ENCODE peak calls at places on chromosomes 4 and X, in six cellular contexts. W is EL; Q is HS-5; Y is activated CD4-positive, alpha-beta T cell treated with anti-CD3 and anti-CD28 coated beads for 48 hours; E is left colon; K is RWPE1. R is an unnamed sample.

GRCh38 chr4:80909938-80910337 is 120.6 kb upstream of the BMP3 start:
- DNase-seq in W (no peak), Q (no peak), Y (no peak), E (no peak), K (no peak), R (no peak)

GRCh38 chrX:74535211-74535621 is 79.2 kb downstream of the RLIM start:
- DNase-seq in W (peak), Q (no peak), Y (no peak), E (no peak), K (peak), R (peak)

GRCh38 chr4:141826260-141826659 is 189.9 kb downstream of the IL15 start:
- DNase-seq in W (no peak), Q (no peak), Y (no peak), E (no peak), K (no peak), R (peak)

GRCh38 chr4:11590132-11590531 is 161.4 kb upstream of the HS3ST1 start:
- DNase-seq in W (no peak), Q (no peak), Y (no peak), E (no peak), K (no peak), R (peak)

GRCh38 chr4:25320374-25321172 is 8.0 kb downstream of the ZCCHC4 start:
- DNase-seq in W (peak), Q (peak), Y (no peak), E (no peak), K (peak), R (peak)

GRCh38 chr4:145351162-145351561 is 130.5 kb upstream of the SMAD1 start:
- DNase-seq in W (no peak), Q (no peak), Y (no peak), E (no peak), K (no peak), R (no peak)

GRCh38 chrX:85244411-85245210 is 820 bp downstream of the ZNF711 start:
- DNase-seq in W (no peak), Q (no peak), Y (peak), E (peak), K (peak), R (peak)

GRCh38 chr4:176044589-176044951 is 21.1 kb upstream of the WDR17 start:
- DNase-seq in W (peak), Q (no peak), Y (no peak), E (no peak), K (no peak), R (peak)

GRCh38 chrX:24014388-24015018 is 12.5 kb downstream of the KLHL15 start:
- DNase-seq in W (no peak), Q (no peak), Y (peak), E (no peak), K (no peak), R (peak)

GRCh38 chr4:111228396-111228795 is 605.5 kb upstream of the PITX2 start:
- DNase-seq in W (peak), Q (peak), Y (no peak), E (no peak), K (no peak), R (peak)

GRCh38 chr4:7460591-7460990 is 25.9 kb upstream of the PSAPL1 start:
- DNase-seq in W (peak), Q (no peak), Y (no peak), E (no peak), K (no peak), R (peak)

GRCh38 chr4:45693746-45694145 is 430.1 kb downstream of the GABRG1 start:
- DNase-seq in W (no peak), Q (no peak), Y (no peak), E (no peak), K (no peak), R (no peak)

GRCh38 chr4:139568206-139568969 is 12.4 kb upstream of the SETD7 start:
- DNase-seq in W (no peak), Q (no peak), Y (no peak), E (no peak), K (peak), R (no peak)

GRCh38 chr4:3373468-3373867 is 68.3 kb upstream of the HGFAC start:
- DNase-seq in W (no peak), Q (no peak), Y (no peak), E (no peak), K (no peak), R (no peak)

R was measured in IMR-90.